ENCODE peak calls at places on chromosomes 6 and 20, in four cellular contexts. L, T, B and Y are unnamed samples.

GRCh38 chr20:59063358-59064213 is 21.0 kb upstream of the PRELID3B start:
- DNase-seq in L (no peak), T (peak; percentile 95), B (peak; percentile 68), Y (no peak)

GRCh38 chr20:58892126-58892931 is 39.8 kb downstream of the GNAS start:
- DNase-seq in L (no peak), T (peak; percentile 50), B (peak; percentile 64), Y (peak; percentile 79)

GRCh38 chr6:128808856-128809255 is 74.1 kb upstream of the LAMA2 start:
- DNase-seq in L (no peak), T (no peak), B (no peak), Y (no peak)

GRCh38 chr6:131060311-131060710 is 2.7 kb downstream of the EPB41L2 start:
- DNase-seq in L (no peak), T (peak; percentile 64), B (no peak), Y (no peak)

GRCh38 chr6:12039540-12040459 is 27.7 kb downstream of the HIVEP1 start:
- DNase-seq in L (no peak), T (no peak), B (no peak), Y (no peak)

GRCh38 chr20:8315639-8316573 is 183.8 kb downstream of the PLCB1 start:
- DNase-seq in L (no peak), T (no peak), B (no peak), Y (no peak)

GRCh38 chr20:62737971-62738881 is 29.6 kb downstream of the NTSR1 start:
- DNase-seq in L (no peak), T (no peak), B (no peak), Y (no peak)

GRCh38 chr20:62281161-62281933 is 21.4 kb upstream of the ADRM1 start:
- DNase-seq in L (no peak), T (no peak), B (no peak), Y (no peak)

GRCh38 chr6:80969439-80969838 is 783.0 kb downstream of the TENT5A start:
- DNase-seq in L (no peak), T (peak; percentile 19), B (no peak), Y (no peak)

GRCh38 chr6:121856296-121856695 is 420.9 kb downstream of the GJA1 start:
- DNase-seq in L (no peak), T (peak; percentile 55), B (no peak), Y (no peak)

GRCh38 chr6:2875840-2876207 is 27.3 kb downstream of the SERPINB9 start:
- DNase-seq in L (no peak), T (no peak), B (peak; percentile 33), Y (no peak)

DNA sequence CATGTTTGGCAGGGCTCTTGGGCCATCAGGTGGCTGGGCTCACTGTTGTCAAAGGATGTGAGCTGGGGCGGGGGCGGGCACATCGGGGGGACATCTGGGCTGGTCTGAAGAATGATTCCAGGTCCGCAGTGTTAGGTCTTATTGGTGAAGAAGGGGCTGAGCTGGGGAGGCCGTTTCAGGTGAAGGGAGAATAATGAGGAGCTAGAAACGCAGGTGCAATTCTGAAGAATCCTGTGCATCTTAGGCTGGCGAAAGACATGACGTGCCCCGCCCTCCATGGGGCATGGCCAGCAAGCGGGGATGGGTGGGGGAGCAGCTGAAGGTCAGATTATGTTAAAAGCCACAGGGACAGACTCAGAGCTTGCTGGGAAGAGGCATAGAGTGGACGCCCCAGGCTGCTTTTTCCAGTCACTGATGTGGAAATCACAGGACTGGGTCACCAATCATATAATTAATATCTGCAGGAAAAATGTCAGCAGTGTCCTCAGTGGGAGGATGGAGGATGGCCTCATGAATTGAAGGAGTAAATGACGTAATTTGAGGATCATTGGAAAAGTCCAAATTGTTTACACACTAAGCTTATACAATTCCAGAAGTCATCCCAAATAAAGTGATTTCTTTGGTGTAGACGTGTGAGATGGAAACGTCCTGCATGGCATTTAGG is 109.4 kb upstream of the FRMD1 start:
- DNase-seq in L (no peak), T (no peak), B (no peak), Y (no peak)
- TF ChIP-seq FOS in L (no peak), T (no peak), B (no peak), Y (no peak)

DNA sequence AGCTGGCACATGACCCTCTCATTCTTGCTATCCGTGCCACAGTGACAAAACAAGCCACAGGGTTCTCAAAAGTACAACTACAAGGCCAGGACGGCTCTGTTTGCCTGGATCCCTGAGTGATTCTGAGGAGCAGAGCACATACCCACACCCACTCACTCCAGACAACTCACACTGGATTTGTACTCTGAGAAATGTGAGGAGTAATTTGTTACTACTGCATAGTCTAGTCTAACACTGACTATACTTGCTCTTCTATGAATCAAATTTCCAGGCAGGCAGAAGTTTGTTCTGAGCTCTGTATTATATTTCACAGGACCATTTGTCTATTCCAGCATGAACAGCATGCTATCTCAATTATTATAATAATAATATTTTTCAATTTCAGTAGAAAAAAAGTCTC is 26.7 kb upstream of the SPTLC3 start:
- DNase-seq in L (no peak), T (no peak), B (no peak), Y (no peak)
- TF ChIP-seq FOS in L (no peak), T (no peak), B (no peak), Y (no peak)

GRCh38 chr6:110233769-110234374 is 53.6 kb downstream of the CDC40 start:
- DNase-seq in L (peak; percentile 15), T (peak; percentile 35), B (no peak), Y (no peak)

GRCh38 chr6:110232456-110232855 is 52.2 kb downstream of the CDC40 start:
- DNase-seq in L (no peak), T (peak; percentile 72), B (no peak), Y (no peak)
- TF ChIP-seq FOS in L (no peak), T (no peak), B (no peak), Y (no peak)

DNA sequence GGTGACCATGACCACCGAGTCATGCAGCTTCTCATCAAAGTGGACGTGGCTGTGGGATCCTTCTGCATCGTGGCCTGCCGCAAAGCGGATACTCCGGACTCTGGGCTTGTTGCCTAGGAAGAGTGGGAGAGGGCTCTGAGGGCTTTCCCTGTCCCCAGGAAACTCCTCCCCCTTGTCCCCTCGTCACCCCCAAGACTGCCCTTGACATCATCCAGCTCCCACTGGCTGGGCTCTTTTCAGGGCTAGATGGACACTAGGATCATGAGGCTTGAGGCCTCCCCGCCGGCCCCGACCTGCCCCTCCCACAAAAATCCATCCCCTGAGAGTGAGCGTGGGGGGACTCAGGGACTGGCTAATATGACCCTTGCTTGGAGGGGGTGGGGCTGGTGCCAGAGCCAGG is 9.0 kb downstream of the ADISSP start:
- DNase-seq in L (no peak), T (no peak), B (no peak), Y (no peak)
- TF ChIP-seq FOS in L (no peak), T (no peak), B (no peak), Y (no peak)